ENCODE peak calls at places on chromosomes 6 and 20, in nine cellular contexts. C, G, S, B, H, D, X, W and Q are unnamed samples.

GRCh38 chr6:48714286-48715049 is 603.5 kb upstream of the PTCHD4 start:
- DNase-seq in D (no peak), S (no peak), G (no peak), X (no peak), C (no peak), B (no peak), W (no peak), H (no peak), Q (no peak)

GRCh38 chr6:89611666-89612065 is 26.9 kb downstream of the LYRM2 start:
- DNase-seq in W (no peak), S (no peak), X (no peak), D (no peak), H (no peak), G (no peak), C (no peak), B (no peak), Q (no peak)

GRCh38 chr6:125294925-125295324 is 6.8 kb downstream of the HDDC2 start:
- DNase-seq in C (no peak), W (no peak), S (no peak), B (no peak), G (no peak), H (no peak), D (no peak), X (no peak), Q (no peak)

GRCh38 chr6:64680446-64680845 is 1026.6 kb downstream of the EYS start:
- DNase-seq in D (no peak), W (no peak), H (no peak), S (no peak), C (no peak), B (no peak), X (no peak), G (peak), Q (no peak)

GRCh38 chr6:91167846-91168245 is 581.0 kb upstream of the MAP3K7 start:
- DNase-seq in H (no peak), D (no peak), X (no peak), B (no peak), S (no peak), W (no peak), G (peak), C (no peak), Q (no peak)

GRCh38 chr20:2874456-2874855 is 1.2 kb downstream of the PTPRA start:
- DNase-seq in G (no peak), H (no peak), C (no peak), X (no peak), D (no peak), W (no peak), S (no peak), B (no peak), Q (no peak)

GRCh38 chr6:107816818-107817217 is 7.3 kb downstream of the SCML4 start:
- DNase-seq in X (no peak), C (no peak), G (peak), D (no peak), S (no peak), B (no peak), W (no peak), H (no peak), Q (no peak)

GRCh38 chr6:122681715-122682114 is 71.5 kb downstream of the PKIB start:
- DNase-seq in W (no peak), H (no peak), G (no peak), X (no peak), C (no peak), D (no peak), S (no peak), B (no peak), Q (no peak)

GRCh38 chr6:15143540-15143939 is 102.3 kb upstream of the JARID2 start:
- DNase-seq in S (no peak), B (no peak), H (no peak), C (no peak), X (no peak), G (no peak), D (no peak), W (no peak), Q (no peak)

GRCh38 chr6:137731960-137732616 is 135.0 kb upstream of the TNFAIP3 start:
- DNase-seq in W (peak), C (no peak), S (no peak), G (peak), H (no peak), B (no peak), D (no peak), X (no peak), Q (no peak)

GRCh38 chr6:122733259-122733658 is 46.3 kb upstream of the FABP7 start:
- DNase-seq in G (no peak), B (no peak), X (no peak), C (no peak), H (no peak), W (no peak), D (no peak), S (no peak), Q (no peak)

GRCh38 chr6:53390010-53390409 is 41.3 kb upstream of the ELOVL5 start:
- DNase-seq in D (no peak), G (no peak), C (no peak), B (no peak), X (no peak), H (no peak), W (no peak), S (no peak), Q (no peak)

GRCh38 chr6:119602215-119603178 is 252.9 kb upstream of the MAN1A1 start:
- DNase-seq in W (peak), D (no peak), X (no peak), B (no peak), G (no peak), H (no peak), C (no peak), S (no peak), Q (no peak)

GRCh38 chr6:155487362-155488130 is 31.9 kb upstream of the NOX3 start:
- DNase-seq in B (no peak), C (no peak), H (no peak), X (no peak), W (no peak), D (no peak), S (no peak), G (no peak), Q (no peak)

GRCh38 chr6:162343902-162344226 is 383.7 kb downstream of the PRKN start:
- DNase-seq in G (no peak), B (no peak), X (no peak), H (no peak), W (no peak), D (no peak), S (no peak), C (no peak), Q (no peak)

GRCh38 chr6:36577298-36577697 is 16.9 kb upstream of the SRSF3 start:
- DNase-seq in H (no peak), W (peak), X (no peak), C (no peak), G (peak), D (no peak), S (no peak), B (no peak), Q (no peak)

GRCh38 chr20:11585752-11586352 is 331.8 kb upstream of the BTBD3 start:
- DNase-seq in H (no peak), X (no peak), B (no peak), C (no peak), D (no peak), S (no peak), G (peak), W (peak), Q (no peak)

GRCh38 chr20:62533591-62534495 is 58.0 kb upstream of the GATA5 start:
- DNase-seq in C (no peak), G (no peak), D (no peak), S (no peak), X (no peak), B (no peak), W (no peak), H (no peak), Q (no peak)

GRCh38 chr20:32332614-32333013 is 25.5 kb upstream of the ASXL1 start:
- DNase-seq in G (no peak), H (no peak), B (no peak), X (no peak), S (no peak), W (peak), C (no peak), D (no peak), Q (no peak)

GRCh38 chr6:113120214-113120576 is 737.0 kb upstream of the MARCKS start:
- DNase-seq in D (no peak), C (no peak), X (no peak), B (no peak), W (peak), S (no peak), H (no peak), G (peak), Q (no peak)

GRCh38 chr6:87426789-87427188 is 19.0 kb downstream of the CFAP206 start:
- DNase-seq in B (no peak), X (no peak), C (no peak), G (no peak), D (no peak), H (no peak), W (no peak), S (no peak), Q (no peak)

GRCh38 chr6:168171673-168172352 is 92.8 kb upstream of the FRMD1 start:
- DNase-seq in H (no peak), D (no peak), C (no peak), S (no peak), G (no peak), B (no peak), W (no peak), X (no peak), Q (no peak)

GRCh38 chr6:39772559-39773283 is 19.5 kb upstream of the DAAM2 start:
- DNase-seq in H (no peak), X (no peak), C (no peak), D (no peak), W (no peak), G (no peak), B (no peak), S (no peak), Q (no peak)

GRCh38 chr6:134065706-134066105 is 13.3 kb upstream of the SLC2A12 start:
- DNase-seq in D (no peak), S (no peak), B (no peak), G (no peak), C (no peak), H (no peak), X (no peak), W (no peak), Q (no peak)

GRCh38 chr6:15690451-15690961 is 27.7 kb upstream of the DTNBP1 start:
- DNase-seq in X (no peak), B (no peak), G (peak), S (no peak), H (no peak), C (no peak), D (no peak), W (no peak), Q (no peak)

GRCh38 chr20:32207211-32207625 is 325 bp downstream of the PLAGL2 start:
- DNase-seq in G (peak), D (no peak), B (no peak), X (no peak), W (no peak), C (no peak), H (peak), S (no peak), Q (no peak)

GRCh38 chr6:7051780-7052440 is 55.9 kb upstream of the RREB1 start:
- DNase-seq in W (no peak), G (peak), D (peak), H (peak), X (peak), B (no peak), C (peak), S (peak), Q (peak)

GRCh38 chr6:158625881-158626305 is 18.6 kb downstream of the DYNLT1 start:
- DNase-seq in H (no peak), S (no peak), C (no peak), W (no peak), D (no peak), G (no peak), X (peak), B (no peak), Q (no peak)

GRCh38 chr6:14710421-14710820 is 535.4 kb upstream of the JARID2 start:
- DNase-seq in D (no peak), C (no peak), H (no peak), S (no peak), B (no peak), G (no peak), X (no peak), W (no peak), Q (no peak)

GRCh38 chr20:18288748-18289705 is 700 bp downstream of the ZNF133 start:
- DNase-seq in C (peak), D (no peak), S (no peak), W (peak), B (no peak), G (peak), H (no peak), X (no peak), Q (no peak)

GRCh38 chr20:58059145-58059544 is 169.3 kb downstream of the ANKRD60 start:
- DNase-seq in G (no peak), S (no peak), C (no peak), H (no peak), W (no peak), D (no peak), X (no peak), B (no peak), Q (no peak)

GRCh38 chr20:39103732-39104131 is 141.6 kb downstream of the DHX35 start:
- DNase-seq in W (no peak), G (no peak), S (no peak), X (no peak), D (no peak), C (no peak), B (no peak), H (no peak), Q (no peak)

GRCh38 chr6:97399208-97399607 is 116.2 kb upstream of the MMS22L start:
- DNase-seq in C (no peak), B (no peak), S (no peak), W (no peak), D (no peak), X (no peak), G (no peak), H (no peak), Q (no peak)

GRCh38 chr6:151067684-151068596 is 171.8 kb upstream of the AKAP12 start:
- DNase-seq in X (no peak), G (no peak), H (no peak), W (peak), D (no peak), S (no peak), C (no peak), B (no peak), Q (no peak)

GRCh38 chr6:102995491-102995890 is 1602.0 kb downstream of the GRIK2 start:
- DNase-seq in B (no peak), D (no peak), S (no peak), H (no peak), W (no peak), C (no peak), X (no peak), G (no peak), Q (no peak)

GRCh38 chr6:67190733-67191132 is 1444.3 kb upstream of the ADGRB3 start:
- DNase-seq in X (no peak), C (no peak), S (no peak), H (no peak), G (no peak), D (no peak), W (no peak), B (no peak), Q (no peak)

GRCh38 chr6:100022847-100023246 is 28.8 kb upstream of the MCHR2 start:
- DNase-seq in B (no peak), X (no peak), G (no peak), D (no peak), W (no peak), S (no peak), H (no peak), C (no peak), Q (no peak)

GRCh38 chr6:111715321-111715720 is 109.6 kb upstream of the TRAF3IP2 start:
- DNase-seq in X (no peak), C (no peak), W (no peak), D (no peak), G (no peak), S (no peak), H (no peak), B (no peak), Q (peak)

GRCh38 chr20:48695255-48695654 is 132.5 kb downstream of the PREX1 start:
- DNase-seq in D (no peak), G (peak), C (no peak), W (peak), X (no peak), B (no peak), S (no peak), H (no peak), Q (no peak)
- TF ChIP-seq CTCF in D (no peak), G (no peak), C (no peak), W (no peak), X (no peak), B (no peak), S (no peak), H (no peak), Q (no peak)

DNA sequence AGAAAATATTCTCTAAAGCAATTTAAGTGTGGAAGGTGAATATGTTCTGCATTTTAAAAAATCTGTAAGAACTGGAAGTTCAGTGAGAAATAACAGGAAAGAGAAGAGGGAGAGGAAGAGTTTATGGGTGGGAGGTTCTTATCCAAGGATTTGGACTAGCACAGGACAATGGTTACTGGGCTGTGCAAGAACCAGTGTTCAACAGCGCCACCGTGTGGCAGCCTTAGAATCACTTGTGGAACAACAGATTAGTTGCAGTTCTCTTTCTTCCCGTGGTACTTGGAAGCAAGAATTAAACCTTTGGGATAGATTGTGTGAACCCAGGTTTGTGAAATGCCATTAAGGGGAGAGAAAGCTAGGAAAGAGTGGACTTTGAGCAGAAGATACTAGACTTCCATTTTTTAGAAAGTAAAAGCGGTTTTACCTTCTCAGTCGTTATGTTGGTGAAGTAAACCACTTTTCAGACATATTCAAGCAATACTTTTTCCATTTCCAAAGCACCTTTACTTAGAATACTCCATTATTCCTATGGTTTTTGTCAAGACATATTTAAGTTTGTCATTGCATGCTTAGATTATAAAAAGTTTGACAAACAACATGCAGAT is 436.7 kb downstream of the RNF144B start:
- DNase-seq in B (no peak), H (peak), D (no peak), W (no peak), S (no peak), G (peak), X (no peak), C (peak), Q (no peak)
- TF ChIP-seq CTCF in B (peak), H (peak), D (peak), W (peak), S (no peak), G (peak), X (no peak), C (peak), Q (peak)

DNA sequence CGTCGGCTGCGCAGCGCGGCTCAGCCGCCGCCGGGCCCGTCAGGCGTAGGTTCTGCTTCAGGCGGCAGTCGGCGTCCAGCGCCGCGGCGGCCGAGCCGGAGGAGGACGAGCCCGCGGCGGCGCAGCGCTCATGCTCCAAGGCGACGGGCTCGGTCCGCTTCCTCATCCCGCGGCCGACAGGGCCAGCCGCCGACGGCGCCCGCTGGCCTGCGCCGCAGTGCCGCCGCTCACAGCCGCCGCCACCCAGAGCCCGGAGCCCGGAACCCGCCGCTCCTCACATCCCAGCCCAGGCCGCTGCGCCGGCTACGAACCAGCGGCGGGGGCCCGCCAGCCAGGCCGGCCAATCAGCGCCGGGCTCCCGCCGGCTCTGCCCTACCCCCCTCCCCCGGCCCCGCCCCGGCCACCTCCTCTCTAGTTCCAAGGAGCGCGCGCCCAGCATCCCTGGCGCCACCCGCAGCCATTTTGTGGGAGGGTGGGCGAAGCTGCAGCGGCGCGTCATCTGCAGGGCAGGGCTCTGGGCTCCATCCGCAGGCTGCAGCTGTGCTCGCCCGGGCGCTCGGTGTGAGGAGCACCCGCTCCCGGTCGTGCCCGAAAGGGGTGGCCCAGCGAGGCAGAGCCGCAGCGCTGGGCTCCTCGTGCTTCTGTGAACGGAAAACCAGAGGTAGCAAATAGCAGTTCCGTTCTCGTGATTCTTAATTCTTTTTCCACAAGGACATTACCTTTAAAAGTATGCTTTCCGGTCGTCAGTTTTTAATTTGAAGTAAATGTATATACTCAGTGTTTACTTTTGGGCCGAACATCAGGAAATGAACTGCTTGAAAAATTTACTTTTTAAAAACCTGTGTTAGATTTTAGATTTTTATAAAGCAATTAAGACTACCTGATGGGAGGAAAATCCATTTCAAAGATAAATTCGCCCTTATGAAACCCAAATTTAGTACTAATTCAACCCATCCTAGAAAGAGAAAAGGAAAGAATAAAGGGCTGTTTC is at the start of gene ABHD12:
- DNase-seq in W (peak), C (peak), G (peak), S (peak), B (peak), X (peak), D (peak), H (peak), Q (peak)
- TF ChIP-seq CTCF in W (no peak), C (no peak), G (no peak), S (no peak), B (no peak), X (no peak), D (no peak), H (no peak), Q (no peak)

GRCh38 chr20:5996765-5997164 is 46.3 kb downstream of the MCM8 start:
- DNase-seq in B (no peak), W (no peak), C (no peak), S (peak), X (no peak), G (no peak), H (no peak), D (no peak), Q (peak)
- TF ChIP-seq CTCF in B (no peak), W (no peak), C (no peak), S (no peak), X (no peak), G (no peak), H (no peak), D (no peak), Q (no peak)

GRCh38 chr6:142913511-142914047 is 31.4 kb downstream of the HIVEP2 start:
- DNase-seq in B (peak), X (no peak), S (peak), G (no peak), W (no peak), D (no peak), C (no peak), H (no peak), Q (peak)
- TF ChIP-seq CTCF in B (peak), X (no peak), S (peak), G (no peak), W (no peak), D (no peak), C (no peak), H (no peak), Q (peak)

GRCh38 chr20:50821994-50822393 is 27.1 kb downstream of the BCAS4 start:
- DNase-seq in X (no peak), B (no peak), C (no peak), G (no peak), H (no peak), S (no peak), W (no peak), D (no peak), Q (no peak)

GRCh38 chr20:50821257-50821921 is 26.5 kb downstream of the BCAS4 start:
- DNase-seq in H (no peak), S (no peak), W (no peak), X (no peak), C (no peak), D (no peak), G (no peak), B (no peak), Q (no peak)

GRCh38 chr20:50824137-50824536 is 29.3 kb downstream of the BCAS4 start:
- DNase-seq in D (no peak), B (no peak), W (no peak), X (no peak), H (no peak), G (no peak), C (no peak), S (no peak), Q (no peak)

GRCh38 chr20:50820515-50821256 is 25.8 kb downstream of the BCAS4 start:
- DNase-seq in X (no peak), B (no peak), G (no peak), C (no peak), W (no peak), H (no peak), S (no peak), D (no peak), Q (no peak)

GRCh38 chr20:50823319-50823718 is 28.5 kb downstream of the BCAS4 start:
- DNase-seq in C (no peak), H (no peak), S (no peak), G (no peak), X (no peak), W (no peak), D (no peak), B (no peak), Q (no peak)
- TF ChIP-seq CTCF in C (no peak), H (no peak), S (no peak), G (no peak), X (no peak), W (no peak), D (no peak), B (no peak), Q (no peak)